ENCODE peak calls at places on chromosomes 4 and X, in eight cellular contexts. D is lower leg skin, Z is uterus, V is activated gamma-delta T cell treated with Interleukin-2 at 50 U/mL for 16 hours, M is prostate gland, W is HFFc6, L is Caki2, N is endothelial cell. P is an unnamed sample.

GRCh38 chr4:172547724-172548123 is 620.9 kb upstream of the GALNT7 start:
- DNase-seq in D (no peak), Z (no peak), V (no peak), M (no peak), W (no peak), L (no peak), N (no peak), P (no peak)

GRCh38 chrX:3346436-3347329 is at the start of gene MXRA5:
- DNase-seq in D (no peak), Z (no peak), V (no peak), M (peak), W (no peak), L (peak), N (peak), P (no peak)

GRCh38 chr4:70945046-70945445 is 42.9 kb downstream of the MOB1B start:
- DNase-seq in D (no peak), Z (no peak), V (no peak), M (no peak), W (no peak), L (no peak), N (no peak), P (no peak)

GRCh38 chr4:168177546-168178149 is 85.3 kb downstream of the ANXA10 start:
- DNase-seq in D (no peak), Z (no peak), V (no peak), M (no peak), W (no peak), L (peak), N (no peak), P (no peak)

GRCh38 chrX:70826715-70827114 is 81.8 kb downstream of the TEX11 start:
- DNase-seq in D (no peak), Z (no peak), V (no peak), M (no peak), W (no peak), L (no peak), N (no peak), P (no peak)

GRCh38 chr4:158644755-158645154 is 26.9 kb downstream of the C4orf46 start:
- DNase-seq in D (no peak), Z (no peak), V (no peak), M (no peak), W (no peak), L (no peak), N (no peak), P (no peak)

GRCh38 chrX:70346671-70347070 is 56.8 kb downstream of the KIF4A start:
- DNase-seq in D (no peak), Z (no peak), V (no peak), M (no peak), W (no peak), L (no peak), N (no peak), P (no peak)

GRCh38 chr4:140252144-140252741 is 98.3 kb upstream of the MAML3 start:
- DNase-seq in D (no peak), Z (peak), V (no peak), M (peak), W (no peak), L (peak), N (peak), P (no peak)

GRCh38 chrX:30283456-30284200 is 25.6 kb downstream of the NR0B1 start:
- DNase-seq in D (no peak), Z (no peak), V (no peak), M (no peak), W (peak), L (peak), N (no peak), P (peak)

GRCh38 chrX:47179221-47179927 is 14.3 kb upstream of the UBA1 start:
- DNase-seq in D (no peak), Z (no peak), V (no peak), M (no peak), W (peak), L (no peak), N (no peak), P (no peak)

GRCh38 chr4:102717448-102718092 is 43.2 kb downstream of the MANBA start:
- DNase-seq in D (no peak), Z (no peak), V (no peak), M (no peak), W (peak), L (peak), N (no peak), P (no peak)

GRCh38 chrX:74800062-74800461 is 125.2 kb downstream of the NEXMIF start:
- DNase-seq in D (no peak), Z (no peak), V (no peak), M (no peak), W (no peak), L (no peak), N (no peak), P (no peak)

GRCh38 chr4:107930821-107931774 is at the start of gene CYP2U1:
- DNase-seq in D (peak), Z (peak), V (peak), M (peak), W (peak), L (peak), N (peak), P (peak)

GRCh38 chr4:76703123-76703490 is 194.8 kb downstream of the SOWAHB start:
- DNase-seq in D (no peak), Z (no peak), V (no peak), M (no peak), W (peak), L (no peak), N (no peak), P (no peak)

GRCh38 chr4:182749768-182750167 is 167.4 kb downstream of the DCTD start:
- DNase-seq in D (no peak), Z (no peak), V (no peak), M (no peak), W (no peak), L (no peak), N (no peak), P (no peak)

GRCh38 chr4:86243750-86244149 is 116.1 kb downstream of the MAPK10 start:
- DNase-seq in D (no peak), Z (no peak), V (no peak), M (no peak), W (no peak), L (no peak), N (no peak), P (no peak)

GRCh38 chrX:55169782-55170181 is 50.4 kb upstream of the PAGE5 start:
- DNase-seq in D (no peak), Z (no peak), V (no peak), M (no peak), W (no peak), L (no peak), N (no peak), P (no peak)

GRCh38 chrX:20362268-20363002 is 95.7 kb upstream of the RPS6KA3 start:
- DNase-seq in D (no peak), Z (no peak), V (no peak), M (no peak), W (peak), L (peak), N (no peak), P (no peak)

GRCh38 chr4:166527500-166527899 is 654.5 kb downstream of the TLL1 start:
- DNase-seq in D (no peak), Z (no peak), V (no peak), M (no peak), W (peak), L (no peak), N (no peak), P (no peak)

GRCh38 chr4:48109413-48110263 is 24.4 kb downstream of the TXK start:
- DNase-seq in D (no peak), Z (no peak), V (no peak), M (peak), W (peak), L (peak), N (peak), P (no peak)

GRCh38 chrX:8748855-8749254 is 16.9 kb upstream of the ANOS1 start:
- DNase-seq in D (no peak), Z (no peak), V (no peak), M (no peak), W (no peak), L (peak), N (peak), P (no peak)

GRCh38 chr4:107740381-107740780 is 20.3 kb upstream of the PAPSS1 start:
- DNase-seq in D (no peak), Z (no peak), V (no peak), M (no peak), W (no peak), L (no peak), N (no peak), P (no peak)

GRCh38 chr4:22488136-22488535 is 27.7 kb downstream of the ADGRA3 start:
- DNase-seq in D (no peak), Z (no peak), V (no peak), M (no peak), W (no peak), L (no peak), N (no peak), P (no peak)

GRCh38 chr4:55896622-55897021 is 43.2 kb downstream of the EXOC1 start:
- DNase-seq in D (no peak), Z (no peak), V (no peak), M (no peak), W (no peak), L (no peak), N (no peak), P (no peak)

GRCh38 chrX:109299091-109299490 is 182.8 kb downstream of the GUCY2F start:
- DNase-seq in D (no peak), Z (no peak), V (no peak), M (no peak), W (no peak), L (no peak), N (no peak), P (no peak)